ENCODE peak calls at places on chromosomes 3 and 15, in six cellular contexts. C is psoas muscle, J is HTR-8/SVneo, S is left cardiac atrium, K is GM12878, E is chondrocyte. F is an unnamed sample.

GRCh38 chr3:170502297-170502696 is 83.6 kb downstream of the SLC7A14 start:
- DNase-seq in S (peak; percentile 44), J (no peak), E (no peak), C (peak; percentile 52), K (no peak), F (no peak)

GRCh38 chr3:143170676-143171075 is 51.1 kb downstream of the CHST2 start:
- DNase-seq in S (no peak), K (no peak), C (no peak), E (no peak), J (no peak), F (peak; percentile 30)

GRCh38 chr3:129984124-129984523 is 9.6 kb downstream of the TRH start:
- DNase-seq in C (no peak), K (no peak), S (no peak), E (no peak), J (no peak), F (peak; percentile 26)

GRCh38 chr3:10485380-10485779 is 20.0 kb downstream of the ATP2B2 start:
- DNase-seq in S (no peak), C (no peak), J (no peak), E (no peak), K (no peak), F (no peak)

GRCh38 chr15:69798481-69799315 is 299.0 kb downstream of the TLE3 start:
- DNase-seq in J (no peak), S (no peak), E (no peak), C (no peak), K (no peak), F (peak; percentile 71)

GRCh38 chr3:182420741-182421140 is 372.6 kb upstream of the ATP11B start:
- DNase-seq in C (no peak), J (no peak), S (no peak), E (no peak), K (no peak), F (no peak)

GRCh38 chr15:63288342-63288741 is 10.9 kb downstream of the APH1B start:
- DNase-seq in K (no peak), S (no peak), J (no peak), C (no peak), E (no peak), F (peak; percentile 23)

GRCh38 chr15:79994651-79995050 is 23.7 kb upstream of the BCL2A1 start:
- DNase-seq in K (no peak), E (no peak), S (no peak), J (no peak), C (no peak), F (peak; percentile 80)

GRCh38 chr3:153595186-153595815 is 433.3 kb downstream of the RAP2B start:
- DNase-seq in S (no peak), E (no peak), J (no peak), K (no peak), C (no peak), F (peak; percentile 45)

GRCh38 chr3:58260261-58260731 is 22.7 kb downstream of the ABHD6 start:
- DNase-seq in C (no peak), S (no peak), J (peak; percentile 68), E (no peak), K (no peak), F (peak; percentile 91)